ENCODE peak calls at places on chromosomes 11 and 22, in five cellular contexts. G is K562, P is GM12878, L is SK-N-SH, I is HepG2. T is an unnamed sample.

GRCh38 chr11:64804346-64805210 is 1.6 kb upstream of the MAP4K2 start:
- DNase-seq in L (no peak), P (no peak), G (no peak), I (no peak), T (peak; percentile 49)

GRCh38 chr11:64536396-64536935 is 54.6 kb upstream of the SLC22A12 start:
- DNase-seq in P (no peak), G (no peak), L (no peak), I (no peak), T (no peak)

GRCh38 chr11:35141538-35141937 is 2.6 kb downstream of the CD44 start:
- DNase-seq in P (no peak), G (no peak), I (no peak), L (no peak), T (no peak)

GRCh38 chr22:24559471-24559870 is 3.7 kb downstream of the SNRPD3 start:
- DNase-seq in I (no peak), G (no peak), P (no peak), L (no peak), T (no peak)

GRCh38 chr11:9862981-9863380 is 199.1 kb downstream of the SWAP70 start:
- DNase-seq in G (no peak), I (no peak), L (no peak), P (no peak), T (no peak)

GRCh38 chr11:113967361-113967760 is 7.5 kb upstream of the HTR3A start:
- DNase-seq in G (no peak), I (no peak), P (no peak), L (no peak), T (no peak)

GRCh38 chr22:42745118-42745517 is 24.4 kb upstream of the A4GALT start:
- DNase-seq in P (no peak), L (no peak), I (no peak), G (no peak), T (peak; percentile 66)

GRCh38 chr11:128210148-128210940 is 377.0 kb downstream of the ETS1 start:
- DNase-seq in G (no peak), L (no peak), I (peak; percentile 59), P (no peak), T (peak; percentile 81)

GRCh38 chr22:45009881-45010531 is at the start of gene PHF21B:
- DNase-seq in I (no peak), P (no peak), L (peak; percentile 97), G (peak; percentile 75), T (peak; percentile 63)

DNA sequence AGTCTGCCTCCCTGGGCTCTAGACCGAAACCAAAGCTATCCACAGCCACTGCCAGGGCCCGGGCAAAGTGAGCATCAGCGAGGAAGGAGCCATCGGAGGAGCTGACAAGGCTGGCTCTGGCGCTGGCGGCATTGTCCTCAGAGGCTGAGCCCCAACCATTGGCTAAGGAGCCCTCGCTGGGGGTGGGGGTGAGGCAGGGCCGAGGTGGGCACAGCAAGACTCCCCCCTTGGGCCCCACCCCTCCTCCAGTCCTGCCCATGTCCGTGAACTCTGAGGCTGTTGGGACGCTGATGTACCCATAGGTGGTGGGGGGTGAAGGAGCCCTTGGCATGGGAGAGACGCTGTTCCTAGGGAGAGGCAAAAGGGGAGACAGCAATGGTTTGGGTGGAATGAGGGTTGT is 11.2 kb downstream of the ROBO4 start:
- DNase-seq in L (peak; percentile 9), G (no peak), P (no peak), I (no peak), T (no peak)
- TF ChIP-seq USF2 in L (no peak), G (no peak), P (no peak), I (no peak), T (no peak)

GRCh38 chr11:15663778-15664218 is 549.1 kb downstream of the INSC start:
- DNase-seq in G (no peak), L (no peak), P (no peak), I (no peak), T (peak; percentile 19)
- TF ChIP-seq CHD2 in G (no peak), L (no peak), P (no peak), I (no peak), T (no peak)

DNA sequence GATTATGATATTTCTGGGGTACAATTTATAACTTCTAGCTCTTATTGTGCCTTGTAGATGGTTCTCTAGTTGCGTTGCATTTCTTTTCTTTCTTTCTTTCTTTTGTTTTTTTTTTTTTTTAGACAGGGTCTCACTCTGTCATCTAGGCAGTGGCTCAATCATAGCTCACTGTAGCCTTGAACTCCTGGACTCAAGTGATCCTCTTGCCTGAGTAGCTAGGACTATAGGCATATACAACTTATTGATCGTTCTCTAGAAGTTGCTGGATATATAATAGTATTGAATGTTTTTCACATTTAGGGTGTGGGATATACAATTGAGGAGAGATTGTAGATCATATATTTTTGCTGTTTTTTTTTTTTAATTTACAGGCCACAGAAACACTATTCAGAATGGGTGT is 119.2 kb downstream of the TMEM135 start:
- DNase-seq in L (no peak), G (no peak), I (peak; percentile 37), P (no peak), T (no peak)
- TF ChIP-seq SMC3 in L (no peak), G (no peak), I (no peak), P (no peak), T (no peak)

DNA sequence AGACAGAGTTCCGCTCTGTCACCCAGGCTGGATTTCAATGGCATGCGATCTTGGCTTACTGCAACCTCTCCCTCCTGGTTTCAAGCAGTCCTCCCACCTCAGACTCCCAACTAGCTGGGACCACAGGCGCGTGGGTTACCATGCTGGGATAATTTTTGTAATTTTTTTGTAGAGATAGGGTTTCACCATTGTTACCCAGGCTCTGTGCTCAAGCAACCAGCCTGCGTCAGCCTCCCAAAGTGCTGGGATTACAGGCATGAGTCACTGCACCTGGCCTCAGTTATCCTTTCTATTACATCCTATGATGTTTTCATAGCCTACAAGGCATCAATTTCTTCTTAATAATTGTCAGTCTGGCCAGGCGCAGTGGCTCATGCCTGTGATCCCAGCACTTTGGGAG is 36.5 kb downstream of the LRRC74B start:
- DNase-seq in G (no peak), I (no peak), L (no peak), P (no peak), T (no peak)
- TF ChIP-seq USF2 in G (no peak), I (no peak), L (no peak), P (no peak), T (no peak)

DNA sequence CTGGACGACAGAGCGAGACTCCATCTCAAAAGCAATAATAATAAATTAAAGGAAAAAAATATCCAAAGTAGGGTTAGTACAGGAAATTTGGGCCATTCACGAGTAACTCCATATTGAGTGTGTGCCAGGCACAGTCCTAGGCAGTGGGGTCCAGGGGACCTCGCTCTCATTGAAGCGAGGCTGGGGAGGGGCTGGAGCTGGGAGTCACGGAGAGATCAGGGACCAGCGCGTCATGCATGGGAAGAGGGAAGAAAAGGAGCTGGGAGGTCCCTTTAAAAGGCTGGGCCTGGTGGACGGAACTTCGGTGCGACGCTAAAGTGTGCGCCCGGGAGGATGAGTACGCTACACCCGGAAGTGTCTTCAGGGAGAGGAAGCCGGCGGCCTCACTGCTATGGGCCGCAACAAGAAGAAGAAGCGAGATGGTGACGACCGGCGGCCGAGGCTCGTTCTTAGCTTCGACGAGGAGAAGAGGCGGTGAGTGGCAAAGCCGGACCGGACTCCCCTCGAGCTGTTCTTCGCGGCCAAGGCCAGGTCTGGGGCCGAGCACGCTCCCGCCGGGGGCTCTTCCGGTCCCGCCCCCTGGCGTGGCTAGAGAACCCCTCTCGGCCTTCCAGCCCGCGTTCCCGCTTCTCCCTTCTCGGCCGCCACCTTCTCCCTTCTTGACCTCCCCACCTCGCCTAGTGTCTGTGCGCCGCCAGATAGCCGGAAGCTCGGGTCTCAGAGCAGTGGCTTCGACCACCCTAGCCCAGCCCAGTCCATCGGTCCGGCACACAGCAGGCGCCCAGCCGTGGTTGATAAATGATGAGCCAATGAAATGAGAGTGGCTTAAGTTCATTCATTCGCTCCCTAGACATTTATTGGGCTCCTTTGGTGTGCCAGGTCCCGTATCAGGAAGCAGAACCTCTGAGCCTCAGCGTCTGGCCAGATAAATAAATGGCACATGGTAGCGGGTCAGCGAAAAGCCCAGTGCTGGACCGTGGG is at the start of gene NOL12:
- DNase-seq in I (peak; percentile 78), P (peak; percentile 72), L (peak; percentile 91), G (peak; percentile 85), T (peak; percentile 62)
- TF ChIP-seq CHD2 in I (no peak), P (peak; percentile 62), L (peak; percentile 77), G (no peak), T (no peak)

GRCh38 chr22:18962308-18962635 is 26.2 kb upstream of the PRODH start:
- DNase-seq in L (no peak), G (no peak), I (no peak), P (no peak), T (no peak)
- TF ChIP-seq SMC3 in L (no peak), G (no peak), I (no peak), P (no peak), T (no peak)

GRCh38 chr11:102254047-102254446 is 63.2 kb upstream of the BIRC3 start:
- DNase-seq in L (no peak), G (peak; percentile 43), P (no peak), I (no peak), T (peak; percentile 36)
- TF ChIP-seq USF2 in L (no peak), G (no peak), P (no peak), I (no peak), T (no peak)

DNA sequence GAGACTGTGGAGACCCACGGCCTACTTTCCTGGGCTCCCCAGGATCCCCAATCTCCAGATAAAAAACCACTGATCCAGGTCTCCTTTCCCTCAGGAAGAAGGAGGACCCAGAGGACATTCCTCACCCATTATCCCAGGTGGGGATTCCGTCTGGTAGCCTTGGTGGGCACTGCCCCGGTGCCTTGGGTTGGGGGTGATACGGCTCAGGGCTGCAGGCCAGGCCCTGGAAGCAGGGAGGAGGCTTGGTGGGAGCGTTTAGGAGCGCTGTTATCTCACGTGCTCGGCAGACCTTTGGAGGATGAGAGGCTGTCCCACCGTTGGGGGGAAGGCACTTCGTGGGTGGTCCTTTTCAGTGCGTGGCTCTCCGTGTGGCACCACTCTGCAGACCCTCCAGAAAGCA is 926.3 kb downstream of the BRD1 start:
- DNase-seq in L (no peak), P (no peak), I (no peak), G (no peak), T (no peak)
- TF ChIP-seq CHD2 in L (no peak), P (no peak), I (no peak), G (no peak), T (no peak)

DNA sequence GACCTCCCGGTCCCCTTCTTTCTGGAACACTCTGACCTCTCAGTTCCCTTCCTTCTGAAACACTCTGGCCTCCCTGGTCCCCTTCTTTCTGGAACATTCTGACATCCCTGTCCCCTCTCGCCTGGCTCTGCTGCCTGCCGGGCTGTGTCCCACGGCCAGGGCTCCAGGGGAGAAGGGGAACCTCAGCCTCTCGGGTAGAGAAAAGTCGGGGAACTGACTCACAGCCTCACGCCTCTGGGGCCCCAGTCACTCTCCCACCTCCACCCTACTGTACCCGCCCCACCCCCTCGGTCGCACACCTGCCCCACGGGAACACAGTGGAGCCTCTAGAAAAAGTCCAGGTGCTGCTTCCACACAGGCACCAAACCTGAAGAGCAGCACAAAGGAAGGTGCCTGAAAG is 93.3 kb downstream of the BRD1 start:
- DNase-seq in L (no peak), G (no peak), I (no peak), P (no peak), T (no peak)
- TF ChIP-seq SMC3 in L (no peak), G (no peak), I (no peak), P (no peak), T (no peak)

DNA sequence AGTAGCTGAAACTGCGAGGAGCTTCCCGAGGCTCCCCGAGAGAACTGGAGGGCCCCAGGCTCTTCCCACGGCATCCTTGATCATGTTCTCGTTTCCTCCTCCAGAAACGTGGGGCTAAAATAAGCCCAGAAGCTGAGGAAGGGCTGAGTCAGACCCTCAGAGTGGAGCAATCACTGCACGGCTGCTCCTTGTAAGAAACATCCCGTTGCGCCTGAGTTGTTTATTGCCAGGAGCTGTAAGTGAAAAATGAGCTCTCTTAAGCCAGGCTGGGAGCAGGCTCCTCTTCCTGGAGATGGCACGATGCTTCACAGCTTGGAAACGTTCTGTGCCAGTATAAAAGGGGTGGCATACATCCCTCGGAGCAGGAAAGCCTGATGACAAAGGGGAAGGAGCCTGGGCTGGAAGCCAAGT is 47.3 kb upstream of the SYN3 start:
- DNase-seq in L (no peak), G (no peak), P (no peak), I (no peak), T (no peak)
- TF ChIP-seq USF2 in L (no peak), G (no peak), P (no peak), I (no peak), T (no peak)

T was measured in A549.